ENCODE peak calls at places on chromosomes 7 and 10, in five cellular contexts. K, J, P, Q and Z are unnamed samples.
A peak's percentile ranks its signal among the peaks of the same experiment; 100 is the strongest.

GRCh38 chr10:130720235-130720634 is 584.0 kb downstream of the GLRX3 start:
- DNase-seq in P (no peak), K (no peak), Q (no peak), J (peak; percentile 21), Z (no peak)

GRCh38 chr7:28041508-28042314 is 138.9 kb downstream of the JAZF1 start:
- DNase-seq in J (no peak), Q (no peak), P (no peak), K (peak; percentile 92), Z (peak; percentile 82)

GRCh38 chr10:22824984-22825383 is 102.9 kb upstream of the ARMC3 start:
- DNase-seq in P (no peak), J (no peak), K (peak; percentile 73), Q (no peak), Z (no peak)

GRCh38 chr7:94452257-94452656 is 57.4 kb upstream of the CASD1 start:
- DNase-seq in P (no peak), J (no peak), K (no peak), Q (no peak), Z (no peak)

GRCh38 chr10:132697568-132698200 is 88.3 kb downstream of the NKX6-2 start:
- DNase-seq in J (peak; percentile 35), P (no peak), Q (no peak), K (no peak), Z (no peak)

GRCh38 chr7:106125417-106125816 is 13.3 kb upstream of the SYPL1 start:
- DNase-seq in J (no peak), P (no peak), K (no peak), Q (no peak), Z (no peak)

GRCh38 chr7:138527746-138528223 is 67.7 kb downstream of the TRIM24 start:
- DNase-seq in P (no peak), K (peak; percentile 8), Q (no peak), J (no peak), Z (peak; percentile 23)

GRCh38 chr10:123150229-123150985 is 2.5 kb downstream of the HMX2 start:
- DNase-seq in Q (no peak), J (no peak), P (no peak), K (no peak), Z (no peak)

GRCh38 chr10:34282186-34282585 is 532.9 kb downstream of the PARD3 start:
- DNase-seq in Q (no peak), J (no peak), P (no peak), K (peak; percentile 64), Z (no peak)

GRCh38 chr7:115014794-115015193 is 92.9 kb downstream of the MDFIC start:
- DNase-seq in P (no peak), K (no peak), Q (no peak), J (no peak), Z (no peak)

GRCh38 chr7:18778594-18778993 is 283.0 kb downstream of the HDAC9 start:
- DNase-seq in J (no peak), Q (no peak), P (no peak), K (no peak), Z (peak; percentile 51)

GRCh38 chr7:45573199-45573598 is 969 bp upstream of the ADCY1 start:
- DNase-seq in K (no peak), J (no peak), Q (no peak), P (no peak), Z (no peak)

GRCh38 chr7:37424995-37425394 is 23.7 kb downstream of the ELMO1 start:
- DNase-seq in K (no peak), Q (no peak), P (no peak), J (no peak), Z (no peak)

GRCh38 chr7:37428681-37429434 is 19.8 kb downstream of the ELMO1 start:
- DNase-seq in Q (no peak), K (no peak), J (no peak), P (no peak), Z (no peak)

GRCh38 chr7:37429435-37429791 is 19.3 kb downstream of the ELMO1 start:
- DNase-seq in K (no peak), P (no peak), Q (no peak), J (no peak), Z (no peak)

GRCh38 chr7:37425504-37425903 is 23.2 kb downstream of the ELMO1 start:
- DNase-seq in K (no peak), J (no peak), P (no peak), Q (no peak), Z (no peak)

DNA sequence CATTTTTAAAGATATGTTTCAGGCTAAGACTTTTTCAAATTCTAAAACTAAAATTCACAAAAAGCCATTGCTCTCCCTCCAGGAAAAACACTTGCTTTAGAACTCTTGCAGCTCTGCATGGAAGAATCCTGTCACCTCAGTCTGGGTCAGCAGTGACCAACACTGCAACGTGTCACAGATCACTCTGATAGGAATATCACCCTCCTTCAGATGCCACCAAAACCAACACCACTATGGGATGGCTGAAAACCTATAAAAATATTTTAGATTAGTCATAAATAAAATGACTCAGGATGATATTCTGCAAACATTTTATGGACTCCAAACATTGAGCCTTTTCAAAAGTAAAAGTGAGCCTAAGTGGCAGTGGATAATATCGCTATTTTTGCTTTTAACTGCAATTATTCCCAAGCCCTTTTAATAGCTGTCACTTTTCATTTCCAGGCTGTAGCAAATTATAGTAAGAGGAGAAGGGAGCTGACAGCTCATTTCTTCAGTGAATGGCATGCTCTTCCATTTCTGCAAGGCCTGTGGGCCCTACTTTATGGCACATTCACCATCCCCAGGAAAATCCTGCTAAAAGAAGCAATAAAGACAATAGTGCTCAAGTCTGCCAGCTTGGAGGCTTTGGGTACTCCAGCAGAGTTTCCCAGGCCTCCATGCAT is 21.3 kb downstream of the ELMO1 start:
- DNase-seq in K (no peak), J (no peak), Q (no peak), P (no peak), Z (no peak)
- TF ChIP-seq CTCF in K (no peak), J (no peak), Q (no peak), P (no peak), Z (no peak)

GRCh38 chr7:1579481-1580421 is 9.9 kb upstream of the PSMG3 start:
- DNase-seq in P (peak; percentile 84), J (peak; percentile 85), K (peak; percentile 38), Q (peak; percentile 81), Z (peak; percentile 68)
- TF ChIP-seq CTCF in P (peak; percentile 55), J (peak; percentile 81), K (peak; percentile 67), Q (peak; percentile 86), Z (peak; percentile 89)

DNA sequence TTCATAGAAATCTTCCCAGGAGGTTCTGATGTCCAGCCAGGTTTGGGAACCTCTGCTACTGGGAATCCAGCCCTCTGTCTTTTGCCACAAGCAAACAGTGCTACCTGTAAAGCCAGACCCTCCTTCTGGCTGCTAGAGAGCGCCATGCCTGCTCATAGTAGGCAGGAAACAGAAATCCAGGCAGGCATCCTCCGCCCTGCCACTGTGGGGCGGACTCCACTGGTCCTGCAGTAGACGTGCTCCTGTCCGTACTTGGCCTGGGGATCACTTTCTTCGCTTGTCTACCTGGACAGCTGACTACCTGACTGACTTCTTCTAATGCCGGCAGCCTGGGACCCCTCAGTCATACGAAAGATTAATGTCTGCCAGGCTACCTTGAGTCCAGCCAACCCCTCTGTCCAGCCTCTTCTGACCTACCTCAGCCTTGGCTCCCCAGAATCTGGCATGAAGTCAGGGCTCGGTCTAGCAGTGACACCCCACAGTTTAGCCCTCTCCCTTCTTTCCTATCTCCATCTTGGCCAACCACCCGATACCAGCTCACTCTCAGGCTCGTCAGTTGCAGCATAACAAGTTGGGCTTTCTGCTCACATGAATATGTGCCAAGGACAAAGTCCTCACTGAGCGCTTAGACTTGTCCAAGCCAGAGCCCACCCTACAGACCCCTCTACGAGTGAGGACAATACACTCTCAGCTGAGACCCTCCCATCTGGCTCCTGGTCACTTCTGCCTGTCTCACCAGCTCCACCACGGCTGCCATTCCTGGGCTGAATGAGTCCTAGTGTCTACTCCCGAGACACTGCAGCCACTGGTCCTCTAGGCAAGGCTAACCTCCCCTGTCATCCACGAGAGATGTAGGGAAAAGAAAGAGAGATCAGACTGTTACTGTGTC is 43.9 kb upstream of the OPALIN start:
- DNase-seq in P (peak; percentile 7), J (no peak), K (no peak), Q (no peak), Z (no peak)
- TF ChIP-seq CTCF in P (no peak), J (no peak), K (no peak), Q (no peak), Z (no peak)

GRCh38 chr10:51399840-51400239 is 299.6 kb downstream of the CSTF2T start:
- DNase-seq in J (no peak), K (no peak), Q (no peak), P (no peak), Z (no peak)

GRCh38 chr10:51403522-51403921 is 295.9 kb downstream of the CSTF2T start:
- DNase-seq in Q (no peak), K (no peak), J (no peak), P (no peak), Z (no peak)

GRCh38 chr10:51397244-51397643 is 302.2 kb downstream of the CSTF2T start:
- DNase-seq in Q (no peak), J (no peak), K (no peak), P (no peak), Z (no peak)

GRCh38 chr10:51400354-51401096 is 298.9 kb downstream of the CSTF2T start:
- DNase-seq in Q (no peak), P (no peak), J (no peak), K (no peak), Z (no peak)

DNA sequence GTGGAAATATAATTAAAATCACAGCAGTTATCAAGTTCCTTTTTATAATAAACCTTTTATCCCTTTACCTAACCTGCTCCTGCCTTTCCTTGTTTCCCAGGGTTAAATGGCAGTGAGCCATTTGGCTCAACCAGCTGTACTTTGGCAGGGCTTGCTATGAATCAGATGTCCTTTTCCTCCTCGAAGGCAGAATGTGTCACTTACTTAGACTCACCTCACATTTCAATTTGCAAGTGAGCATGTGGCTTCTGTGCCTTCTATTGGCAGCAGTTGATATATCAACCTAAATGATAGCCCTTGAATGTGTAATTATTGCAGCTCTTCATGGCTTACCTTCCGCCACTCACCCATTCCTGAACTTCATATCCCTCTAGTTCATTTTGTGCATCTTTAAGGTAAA is 301.7 kb downstream of the CSTF2T start:
- DNase-seq in K (peak; percentile 57), Q (peak; percentile 28), J (no peak), P (no peak), Z (peak; percentile 89)
- TF ChIP-seq CTCF in K (no peak), Q (no peak), J (no peak), P (no peak), Z (peak; percentile 4)

GRCh38 chr10:71241114-71241898 is 28.9 kb downstream of the UNC5B start:
- DNase-seq in J (no peak), P (no peak), Q (peak; percentile 62), K (no peak), Z (peak; percentile 91)

GRCh38 chr10:71243756-71244637 is 31.6 kb downstream of the UNC5B start:
- DNase-seq in P (no peak), Q (no peak), J (no peak), K (peak; percentile 80), Z (no peak)

GRCh38 chr10:71241899-71242620 is 29.7 kb downstream of the UNC5B start:
- DNase-seq in K (no peak), J (no peak), P (no peak), Q (peak; percentile 48), Z (no peak)

GRCh38 chr10:71244638-71245419 is 32.5 kb downstream of the UNC5B start:
- DNase-seq in P (peak; percentile 54), K (no peak), Q (peak; percentile 72), J (no peak), Z (peak; percentile 91)

GRCh38 chr10:71242621-71243009 is 30.2 kb downstream of the UNC5B start:
- DNase-seq in K (no peak), P (no peak), Q (peak; percentile 49), J (no peak), Z (no peak)
- TF ChIP-seq CTCF in K (no peak), P (no peak), Q (peak; percentile 28), J (no peak), Z (no peak)